ENCODE peak calls at places on chromosomes 12 and 14, in eight cellular contexts. H is AG04450, I is RCC 7860, N is 8988T, M is breast epithelium, F is NCI-H1930, R is stomach, A is NAMALWA. Z is an unnamed sample.
A peak's percentile ranks its signal among the peaks of the same experiment; 100 is the strongest.

GRCh38 chr12:55619352-55620138 is 17.1 kb upstream of the OR10P1 start:
- DNase-seq in H (peak; percentile 84), I (peak; percentile 76), N (peak; percentile 40), M (peak; percentile 26), F (peak; percentile 52), R (no peak), A (peak; percentile 97), Z (peak; percentile 70)

GRCh38 chr12:107903377-107904061 is 129.0 kb downstream of the ASCL4 start:
- DNase-seq in H (no peak), I (no peak), N (no peak), M (peak; percentile 31), F (peak; percentile 80), R (peak; percentile 76), A (no peak), Z (peak; percentile 91)

GRCh38 chr12:85733984-85734383 is 102.2 kb downstream of the RASSF9 start:
- DNase-seq in H (no peak), I (no peak), N (no peak), M (no peak), F (no peak), R (no peak), A (no peak), Z (no peak)

GRCh38 chr14:94342334-94342934 is 19.3 kb upstream of the SERPINA6 start:
- DNase-seq in H (peak; percentile 99), I (peak; percentile 93), N (peak; percentile 37), M (peak; percentile 90), F (no peak), R (peak; percentile 91), A (peak; percentile 19), Z (no peak)

GRCh38 chr12:84807249-84807648 is 105.3 kb downstream of the SLC6A15 start:
- DNase-seq in H (no peak), I (no peak), N (no peak), M (no peak), F (no peak), R (no peak), A (no peak), Z (no peak)

GRCh38 chr12:123055281-123055766 is 74.8 kb downstream of the ARL6IP4 start:
- DNase-seq in H (no peak), I (no peak), N (no peak), M (no peak), F (no peak), R (no peak), A (no peak), Z (no peak)

GRCh38 chr12:76486011-76486410 is 73.6 kb downstream of the OSBPL8 start:
- DNase-seq in H (no peak), I (no peak), N (no peak), M (no peak), F (no peak), R (no peak), A (no peak), Z (no peak)

GRCh38 chr14:23577004-23577681 is 1.4 kb downstream of the JPH4 start:
- DNase-seq in H (no peak), I (no peak), N (no peak), M (no peak), F (no peak), R (peak; percentile 44), A (no peak), Z (peak; percentile 68)

GRCh38 chr14:54919330-54919729 is 16.7 kb upstream of the GCH1 start:
- DNase-seq in H (no peak), I (no peak), N (no peak), M (no peak), F (no peak), R (no peak), A (no peak), Z (no peak)

GRCh38 chr12:25051583-25052190 is 102.8 kb upstream of the BCAT1 start:
- DNase-seq in H (no peak), I (no peak), N (no peak), M (no peak), F (no peak), R (no peak), A (peak; percentile 95), Z (peak; percentile 44)

GRCh38 chr14:89507521-89507920 is 90.5 kb upstream of the FOXN3 start:
- DNase-seq in H (no peak), I (peak; percentile 79), N (no peak), M (no peak), F (no peak), R (no peak), A (no peak), Z (peak; percentile 42)

GRCh38 chr12:5660271-5660670 is 228.4 kb downstream of the NTF3 start:
- DNase-seq in H (no peak), I (no peak), N (no peak), M (no peak), F (no peak), R (no peak), A (no peak), Z (no peak)

GRCh38 chr14:75905505-75905904 is 76.3 kb downstream of the TGFB3 start:
- DNase-seq in H (no peak), I (no peak), N (no peak), M (peak; percentile 41), F (no peak), R (peak; percentile 58), A (no peak), Z (no peak)

GRCh38 chr14:90624228-90624627 is 192.0 kb downstream of the TTC7B start:
- DNase-seq in H (no peak), I (peak; percentile 62), N (peak; percentile 26), M (no peak), F (no peak), R (no peak), A (no peak), Z (no peak)

GRCh38 chr12:117000316-117000715 is 89.6 kb downstream of the FBXW8 start:
- DNase-seq in H (no peak), I (no peak), N (no peak), M (no peak), F (no peak), R (no peak), A (peak; percentile 58), Z (no peak)

GRCh38 chr12:26721800-26722199 is 111.2 kb downstream of the ITPR2 start:
- DNase-seq in H (no peak), I (peak; percentile 9), N (no peak), M (no peak), F (no peak), R (no peak), A (no peak), Z (no peak)

GRCh38 chr12:130916251-130916911 is 37.3 kb upstream of the ADGRD1 start:
- DNase-seq in H (no peak), I (no peak), N (peak; percentile 43), M (no peak), F (peak; percentile 38), R (peak; percentile 54), A (peak; percentile 73), Z (peak; percentile 70)

GRCh38 chr14:51449666-51450061 is 202.0 kb upstream of the FRMD6 start:
- DNase-seq in H (no peak), I (no peak), N (no peak), M (no peak), F (no peak), R (no peak), A (no peak), Z (no peak)

GRCh38 chr12:69934011-69934410 is 109.0 kb downstream of the MYRFL start:
- DNase-seq in H (no peak), I (no peak), N (no peak), M (no peak), F (no peak), R (no peak), A (no peak), Z (no peak)

GRCh38 chr14:69151458-69152180 is 1.3 kb downstream of the DCAF5 start:
- DNase-seq in H (no peak), I (peak; percentile 23), N (peak; percentile 77), M (peak; percentile 68), F (peak; percentile 55), R (peak; percentile 76), A (peak; percentile 65), Z (peak; percentile 93)

GRCh38 chr12:69101505-69101904 is 137.9 kb upstream of the CPSF6 start:
- DNase-seq in H (no peak), I (no peak), N (no peak), M (no peak), F (no peak), R (no peak), A (no peak), Z (no peak)

GRCh38 chr12:18261273-18261672 is at the start of gene PIK3C2G:
- DNase-seq in H (no peak), I (no peak), N (no peak), M (no peak), F (no peak), R (peak; percentile 37), A (no peak), Z (no peak)

GRCh38 chr14:105072892-105073719 is 7.9 kb upstream of the GPR132 start:
- DNase-seq in H (no peak), I (no peak), N (no peak), M (no peak), F (no peak), R (no peak), A (no peak), Z (no peak)

Z was measured in GM20000.